ENCODE peak calls at places on chromosomes 12 and 14, in ten cellular contexts. Z, C, G, E, Q, I, W, R, K and S are unnamed samples.

GRCh38 chr12:131882804-131883520 is 11.5 kb upstream of the ULK1 start:
- DNase-seq in G (no peak), R (no peak), C (peak; percentile 17), K (no peak), E (no peak), Z (peak; percentile 29), I (no peak), Q (no peak), W (no peak), S (no peak)

GRCh38 chr14:33210304-33210703 is 271.6 kb downstream of the NPAS3 start:
- DNase-seq in E (no peak), W (no peak), K (peak; percentile 20), Z (peak; percentile 21), I (no peak), Q (no peak), R (peak; percentile 2), C (peak; percentile 2), G (no peak), S (no peak)

GRCh38 chr12:89650239-89650638 is 58.4 kb downstream of the ATP2B1 start:
- DNase-seq in I (no peak), E (no peak), W (no peak), Z (no peak), R (no peak), K (peak; percentile 4), C (no peak), G (no peak), Q (no peak), S (no peak)

GRCh38 chr12:85834378-85834777 is 1.8 kb downstream of the RASSF9 start:
- DNase-seq in I (no peak), R (no peak), W (no peak), K (no peak), Q (no peak), Z (no peak), C (no peak), G (no peak), E (no peak), S (no peak)

GRCh38 chr12:124509300-124509675 is 58.1 kb downstream of the NCOR2 start:
- DNase-seq in K (no peak), C (no peak), I (no peak), W (no peak), E (no peak), R (no peak), Z (no peak), Q (no peak), G (no peak), S (no peak)

GRCh38 chr12:100077367-100077766 is 65.3 kb downstream of the BLTP3B start:
- DNase-seq in C (no peak), K (no peak), Z (peak; percentile 11), W (no peak), G (no peak), E (no peak), R (peak; percentile 3), I (no peak), Q (no peak), S (no peak)

GRCh38 chr12:43551971-43552559 is at the start of gene ADAMTS20:
- DNase-seq in R (no peak), G (no peak), Z (peak; percentile 40), K (peak; percentile 16), C (no peak), W (no peak), I (no peak), Q (no peak), E (no peak), S (no peak)

GRCh38 chr12:100716658-100716948 is 78.0 kb upstream of the ANO4 start:
- DNase-seq in I (no peak), Q (peak; percentile 28), R (no peak), G (no peak), Z (peak; percentile 20), W (no peak), K (no peak), C (peak; percentile 61), E (no peak), S (no peak)

GRCh38 chr12:19641235-19642080 is 202.2 kb downstream of the AEBP2 start:
- DNase-seq in Q (no peak), C (no peak), R (peak; percentile 43), E (no peak), I (no peak), Z (peak; percentile 14), W (no peak), G (no peak), K (no peak), S (no peak)

GRCh38 chr12:69934011-69934410 is 109.0 kb downstream of the MYRFL start:
- DNase-seq in G (no peak), Z (no peak), E (no peak), W (no peak), K (no peak), Q (no peak), R (no peak), C (no peak), I (no peak), S (no peak)

GRCh38 chr12:1629338-1630080 is 478 bp downstream of the WNT5B start:
- DNase-seq in K (no peak), W (no peak), I (no peak), G (peak; percentile 9), R (no peak), Z (peak; percentile 20), C (peak; percentile 63), Q (peak; percentile 62), E (peak; percentile 43), S (no peak)

GRCh38 chr14:104639481-104639880 is 34.9 kb upstream of the TMEM179 start:
- DNase-seq in K (no peak), Q (no peak), G (no peak), W (no peak), Z (no peak), C (no peak), I (no peak), E (no peak), R (no peak), S (no peak)

GRCh38 chr12:124396544-124397398 is 101.9 kb downstream of the RFLNA start:
- DNase-seq in W (peak; percentile 55), I (no peak), Q (peak; percentile 81), C (no peak), R (no peak), G (peak; percentile 76), K (no peak), E (no peak), Z (no peak), S (no peak)